ENCODE peak calls at places on chromosomes 5 and 9, in six cellular contexts. O is PC-9; P is stomach; T is CD4-positive, alpha-beta T cell; J is adrenal gland; I is GM20000. Y is an unnamed sample.
A peak's percentile ranks its signal among the peaks of the same experiment; 100 is the strongest.

GRCh38 chr5:172925336-172925948 is 33.8 kb upstream of the RPL26L1 start:
- DNase-seq in P (no peak), I (no peak), T (no peak), O (no peak), J (no peak), Y (no peak)

GRCh38 chr5:1032011-1032410 is 23.4 kb downstream of the NKD2 start:
- DNase-seq in T (no peak), I (no peak), J (no peak), P (no peak), O (no peak), Y (no peak)

GRCh38 chr9:135166566-135166965 is 79.1 kb downstream of the OLFM1 start:
- DNase-seq in J (no peak), T (no peak), P (no peak), I (no peak), O (no peak), Y (no peak)

GRCh38 chr5:74310967-74311930 is 329.3 kb downstream of the ENC1 start:
- DNase-seq in P (no peak), J (no peak), T (no peak), O (no peak), I (no peak), Y (no peak)

GRCh38 chr5:143041972-143042770 is 272.0 kb downstream of the ARHGAP26 start:
- DNase-seq in J (no peak), O (no peak), P (no peak), T (no peak), I (no peak), Y (no peak)

GRCh38 chr5:168529361-168530234 is 493 bp downstream of the FBLL1 start:
- DNase-seq in J (no peak), O (no peak), P (no peak), T (no peak), I (no peak), Y (no peak)

GRCh38 chr9:127057970-127058644 is 64.3 kb downstream of the ANGPTL2 start:
- DNase-seq in J (peak; percentile 69), T (no peak), I (no peak), O (no peak), P (peak; percentile 27), Y (no peak)

GRCh38 chr5:31783762-31784161 is 144.8 kb downstream of the PDZD2 start:
- DNase-seq in I (no peak), T (no peak), O (no peak), P (no peak), J (no peak), Y (no peak)

GRCh38 chr5:38891563-38891962 is 45.8 kb downstream of the OSMR start:
- DNase-seq in T (no peak), I (no peak), O (no peak), P (no peak), J (no peak), Y (no peak)

GRCh38 chr9:130172858-130173461 is 756 bp downstream of the NCS1 start:
- DNase-seq in J (no peak), I (no peak), T (peak; percentile 10), P (no peak), O (peak; percentile 44), Y (peak; percentile 22)

GRCh38 chr9:121267689-121268597 is at the start of gene GSN:
- DNase-seq in O (peak; percentile 74), P (peak; percentile 88), J (peak; percentile 67), T (peak; percentile 20), I (peak; percentile 90), Y (peak; percentile 49)

GRCh38 chr5:148230240-148230639 is 8.1 kb upstream of the MARCOL start:
- DNase-seq in T (no peak), O (no peak), P (no peak), J (no peak), I (no peak), Y (no peak)

GRCh38 chr9:124457079-124457886 is 7.0 kb downstream of the ADGRD2 start:
- DNase-seq in I (no peak), J (no peak), P (no peak), T (no peak), O (no peak), Y (no peak)

GRCh38 chr9:19049872-19050636 is 827 bp downstream of the RRAGA start:
- DNase-seq in O (peak; percentile 1), I (no peak), T (no peak), P (no peak), J (peak; percentile 14), Y (peak; percentile 32)

DNA sequence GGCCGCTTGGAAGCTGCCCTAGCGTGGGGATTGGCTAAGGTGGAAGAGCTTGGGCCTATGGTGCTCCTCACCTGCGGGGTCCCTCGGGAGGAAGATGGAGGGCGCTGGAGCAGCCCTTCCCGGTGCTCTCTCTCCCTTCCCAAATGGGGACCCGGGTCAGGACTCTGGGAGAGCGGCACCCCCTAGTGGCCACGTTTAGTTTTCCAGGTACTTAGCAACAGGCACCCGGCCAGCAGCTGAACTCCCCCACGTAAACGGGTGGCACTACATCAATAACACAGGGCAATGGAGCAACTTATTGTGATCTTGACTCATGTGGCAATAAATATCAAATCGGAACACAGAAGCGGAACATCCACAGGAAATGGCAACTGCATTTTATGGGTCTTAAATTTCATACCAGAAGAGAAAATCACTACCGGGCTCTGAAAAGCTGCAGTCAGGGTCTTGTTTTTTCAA is 316.6 kb downstream of the AGTPBP1 start:
- DNase-seq in T (no peak), J (peak; percentile 48), P (peak; percentile 55), I (peak; percentile 63), O (peak; percentile 38), Y (peak; percentile 72)
- TF ChIP-seq CTCF in T (no peak), J (peak; percentile 48), P (peak; percentile 45), I (peak; percentile 68), O (peak; percentile 78), Y (peak; percentile 78)

GRCh38 chr5:173988554-173989431 is at the start of gene C5orf47:
- DNase-seq in P (no peak), J (no peak), T (no peak), O (no peak), I (no peak), Y (no peak)

GRCh38 chr5:173989432-173990082 is 587 bp downstream of the C5orf47 start:
- DNase-seq in P (no peak), T (no peak), J (no peak), O (no peak), I (no peak), Y (no peak)

GRCh38 chr5:173981362-173981761 is 7.6 kb upstream of the C5orf47 start:
- DNase-seq in T (no peak), I (no peak), J (no peak), O (no peak), P (no peak), Y (peak; percentile 30)

GRCh38 chr5:173984218-173984617 is 4.8 kb upstream of the C5orf47 start:
- DNase-seq in T (no peak), J (no peak), O (no peak), I (no peak), P (no peak), Y (peak; percentile 44)
- TF ChIP-seq CTCF in T (no peak), J (peak; percentile 59), O (peak; percentile 68), I (no peak), P (no peak), Y (peak; percentile 59)

DNA sequence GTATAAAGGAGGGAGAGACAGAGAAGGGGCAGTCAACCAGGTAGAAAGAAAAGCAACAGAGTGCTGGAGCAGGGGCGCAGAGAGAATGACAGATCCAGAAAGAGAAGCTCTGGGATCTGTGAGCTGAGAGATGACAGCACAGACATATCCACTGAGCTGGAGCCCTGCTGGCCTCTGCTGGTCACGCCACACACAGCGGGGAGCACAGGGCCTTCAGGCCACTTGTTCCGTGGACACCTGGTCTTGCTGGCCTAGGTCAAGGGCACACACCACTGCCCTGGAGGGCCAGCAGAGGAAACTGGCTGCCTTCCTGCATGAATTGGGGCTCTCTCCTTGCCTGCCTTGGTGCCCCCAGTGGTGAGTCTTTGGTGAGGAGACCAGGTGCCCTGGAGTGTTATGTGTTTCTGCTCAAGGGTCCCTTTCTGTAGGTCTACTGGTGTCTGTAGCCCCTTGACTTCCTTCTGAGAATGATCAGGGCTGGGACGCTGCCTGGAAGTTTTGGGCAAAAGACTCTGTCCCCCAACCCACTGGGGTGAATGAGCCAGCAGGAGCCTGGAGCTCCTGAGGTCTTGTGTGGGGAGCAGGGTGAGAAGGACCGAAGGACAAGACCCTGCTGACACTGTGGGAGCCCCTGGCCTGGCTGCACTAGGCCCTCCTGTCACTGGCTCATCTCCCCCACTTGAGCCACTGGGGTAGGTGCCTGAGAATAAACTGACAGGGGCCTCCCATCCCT is 59.2 kb upstream of the ADAMTS2 start:
- DNase-seq in T (no peak), P (no peak), J (no peak), O (no peak), I (no peak), Y (peak; percentile 10)
- TF ChIP-seq CTCF in T (no peak), P (no peak), J (peak; percentile 22), O (no peak), I (no peak), Y (peak; percentile 61)

DNA sequence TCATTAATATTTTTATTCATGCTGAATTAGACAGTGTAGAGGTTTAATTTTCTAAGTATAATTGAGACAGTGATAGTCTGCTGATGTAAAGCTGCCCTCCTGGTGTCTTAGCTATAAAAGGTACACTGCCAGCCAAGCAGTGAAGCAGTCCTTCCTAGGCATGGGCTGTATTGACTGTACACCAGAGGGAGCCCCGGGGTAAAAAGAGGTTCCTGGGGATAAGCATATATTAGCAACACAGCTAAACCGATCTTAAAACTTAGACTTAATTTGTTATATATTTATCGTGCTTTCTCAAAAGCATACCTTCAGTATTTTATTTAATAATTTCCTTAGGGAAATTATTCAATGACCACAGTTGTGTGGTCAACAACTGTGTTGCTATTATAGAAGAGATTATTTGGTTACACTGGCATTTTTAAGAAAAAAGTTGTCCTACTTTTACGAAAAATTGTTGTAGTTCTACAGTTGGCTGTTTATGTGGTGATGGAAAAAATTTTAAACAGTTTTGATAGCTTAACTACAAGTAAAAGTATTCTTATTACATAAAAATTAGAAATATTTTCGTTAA is 68.8 kb downstream of the ELL2 start:
- DNase-seq in J (no peak), T (no peak), I (peak; percentile 40), O (peak; percentile 37), P (peak; percentile 48), Y (peak; percentile 60)
- TF ChIP-seq CTCF in J (peak; percentile 21), T (no peak), I (no peak), O (peak; percentile 57), P (peak; percentile 39), Y (peak; percentile 36)

GRCh38 chr5:77867194-77867691 is 91.1 kb upstream of the TBCA start:
- DNase-seq in P (no peak), J (no peak), I (no peak), O (no peak), T (no peak), Y (peak; percentile 27)
- TF ChIP-seq CTCF in P (peak; percentile 23), J (peak; percentile 38), I (no peak), O (peak; percentile 45), T (no peak), Y (peak; percentile 26)

DNA sequence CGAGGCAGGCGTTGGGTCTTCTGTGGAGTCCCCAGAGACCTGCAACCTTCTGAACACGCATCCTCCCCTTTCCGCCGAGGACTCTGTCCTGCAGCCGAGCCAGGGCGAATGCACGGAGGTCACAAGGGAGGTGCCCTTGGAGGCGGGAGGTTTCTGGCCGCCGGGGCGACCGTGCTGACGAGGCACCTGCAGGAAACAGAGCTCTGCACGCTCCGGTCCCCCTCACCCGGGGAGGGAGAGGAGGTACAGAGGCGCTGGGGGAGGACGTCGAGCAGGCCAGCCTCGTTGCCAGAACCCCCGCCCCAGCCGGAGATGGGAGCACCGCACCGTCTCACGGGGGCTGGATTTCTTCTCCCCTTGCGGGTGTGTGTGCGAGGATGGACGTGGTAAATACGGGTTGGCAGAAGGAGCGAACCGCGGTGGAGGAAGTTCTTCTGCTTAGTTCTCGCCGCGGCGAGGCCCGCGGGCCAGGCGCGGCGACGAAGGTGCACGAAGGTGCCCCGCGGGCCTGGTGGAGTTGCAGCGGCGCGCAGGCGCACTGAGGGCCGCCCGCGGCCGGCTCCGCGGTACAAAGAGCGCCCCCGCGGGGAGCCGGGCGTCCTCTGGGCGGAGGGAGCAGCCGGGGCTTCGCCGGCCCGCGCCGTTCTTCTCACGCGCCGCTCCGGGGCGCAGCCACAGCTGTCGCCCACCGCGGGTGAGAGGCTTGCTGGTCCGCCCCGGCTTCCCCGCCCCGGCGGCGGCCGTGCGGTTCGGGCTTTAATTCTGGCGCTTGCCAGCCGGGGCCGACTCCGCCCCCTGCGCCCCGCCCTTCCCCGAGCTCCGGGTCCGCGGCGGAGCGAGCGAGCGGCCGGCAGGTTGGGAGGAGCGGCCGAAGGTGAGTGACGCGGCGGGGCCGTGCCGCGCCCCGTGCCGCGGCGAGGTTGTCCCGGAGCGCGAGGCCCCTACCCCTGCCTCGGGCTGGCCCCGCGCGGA is 289.5 kb downstream of the DOCK8 start:
- DNase-seq in T (peak; percentile 73), J (peak; percentile 68), I (peak; percentile 93), O (peak; percentile 81), P (peak; percentile 87), Y (peak; percentile 82)
- TF ChIP-seq CTCF in T (peak; percentile 41), J (no peak), I (peak; percentile 29), O (no peak), P (no peak), Y (peak; percentile 21)

Y was measured in MCF 10A.